ENCODE peak calls at places on chromosomes 4 and X, in six cellular contexts. B, M, N, P, Z and X are unnamed samples.

GRCh38 chrX:80550722-80551121 is 130.5 kb downstream of the TENT5D start:
- DNase-seq in B (no peak), M (no peak), N (no peak), P (no peak), Z (no peak), X (no peak)

GRCh38 chr4:93407493-93408275 is 420.9 kb upstream of the ATOH1 start:
- DNase-seq in B (no peak), M (no peak), N (no peak), P (no peak), Z (no peak), X (no peak)

GRCh38 chr4:134324179-134324578 is 122.6 kb upstream of the PABPC4L start:
- DNase-seq in B (no peak), M (no peak), N (no peak), P (no peak), Z (no peak), X (no peak)

GRCh38 chr4:108031427-108032083 is 41.9 kb downstream of the HADH start:
- DNase-seq in B (no peak), M (no peak), N (no peak), P (no peak), Z (no peak), X (no peak)

GRCh38 chr4:108937066-108937465 is 174.2 kb upstream of the ETNPPL start:
- DNase-seq in B (no peak), M (no peak), N (no peak), P (no peak), Z (no peak), X (no peak)

GRCh38 chr4:184620208-184620867 is 28.9 kb downstream of the CASP3 start:
- DNase-seq in B (no peak), M (no peak), N (no peak), P (no peak), Z (no peak), X (no peak)

GRCh38 chrX:150258176-150258425 is 105.0 kb upstream of the MAMLD1 start:
- DNase-seq in B (no peak), M (no peak), N (no peak), P (no peak), Z (no peak), X (no peak)

GRCh38 chr4:99117876-99118693 is 26.0 kb downstream of the ADH4 start:
- DNase-seq in B (no peak), M (no peak), N (no peak), P (no peak), Z (no peak), X (no peak)

GRCh38 chr4:23789765-23790164 is 100.1 kb downstream of the PPARGC1A start:
- DNase-seq in B (no peak), M (peak; percentile 51), N (no peak), P (no peak), Z (no peak), X (no peak)

GRCh38 chr4:121140712-121141111 is 23.4 kb downstream of the TNIP3 start:
- DNase-seq in B (no peak), M (peak; percentile 79), N (no peak), P (no peak), Z (no peak), X (peak; percentile 96)

GRCh38 chr4:70511365-70511764 is 7.0 kb upstream of the AMTN start:
- DNase-seq in B (no peak), M (no peak), N (no peak), P (no peak), Z (no peak), X (no peak)

GRCh38 chr4:6885953-6886557 is 23.6 kb upstream of the TBC1D14 start:
- DNase-seq in B (no peak), M (no peak), N (no peak), P (peak; percentile 30), Z (no peak), X (no peak)

GRCh38 chr4:128275351-128275750 is 12.3 kb downstream of the PGRMC2 start:
- DNase-seq in B (no peak), M (no peak), N (no peak), P (no peak), Z (no peak), X (no peak)

GRCh38 chrX:131728295-131729145 is 184.6 kb downstream of the OR13H1 start:
- DNase-seq in B (no peak), M (no peak), N (no peak), P (peak; percentile 64), Z (no peak), X (no peak)

GRCh38 chr4:38049545-38050170 is 89.5 kb downstream of the PTTG2 start:
- DNase-seq in B (no peak), M (no peak), N (no peak), P (no peak), Z (no peak), X (no peak)

GRCh38 chr4:9880411-9881197 is 99.2 kb downstream of the DRD5 start:
- DNase-seq in B (no peak), M (no peak), N (no peak), P (no peak), Z (no peak), X (no peak)

GRCh38 chr4:153792007-153792892 is 3.4 kb upstream of the SFRP2 start:
- DNase-seq in B (no peak), M (no peak), N (no peak), P (no peak), Z (no peak), X (no peak)

GRCh38 chrX:150566734-150567182 is 1.7 kb upstream of the MTM1 start:
- DNase-seq in B (no peak), M (no peak), N (no peak), P (no peak), Z (no peak), X (no peak)

GRCh38 chrX:140664939-140665338 is 44.6 kb upstream of the LINC00632 start:
- DNase-seq in B (no peak), M (no peak), N (no peak), P (no peak), Z (no peak), X (no peak)

GRCh38 chr4:48315728-48316630 is 25.4 kb upstream of the SLAIN2 start:
- DNase-seq in B (no peak), M (no peak), N (no peak), P (peak; percentile 41), Z (no peak), X (no peak)

GRCh38 chr4:7381221-7381889 is 53.4 kb downstream of the PSAPL1 start:
- DNase-seq in B (no peak), M (no peak), N (no peak), P (no peak), Z (no peak), X (no peak)

GRCh38 chr4:10100734-10101216 is 15.8 kb downstream of the WDR1 start:
- DNase-seq in B (no peak), M (no peak), N (no peak), P (no peak), Z (no peak), X (no peak)